ENCODE peak calls at places on chromosome 2, in five cellular contexts. One of them, this sample, is unnamed. For H3K27me3, the result is how much of the 10 kb centered on the place peaks cover.

GRCh38 chr2:120440521-120441350 is 94.8 kb downstream of the INHBB start:
- DNase-seq in ovary: no peak
- DNase-seq in neuronal stem cell: no peak
- DNase-seq in lower lobe of right lung: no peak
- DNase-seq in cardiac muscle cell: no peak
- DNase-seq in this sample: no peak

GRCh38 chr2:38190542-38191218 is 114.7 kb upstream of the CYP1B1 start:
- DNase-seq in lower lobe of right lung: no peak
- DNase-seq in neuronal stem cell: no peak
- DNase-seq in cardiac muscle cell: no peak
- DNase-seq in ovary: no peak
- DNase-seq in this sample: no peak

GRCh38 chr2:99688699-99689098 is 198.9 kb upstream of the REV1 start:
- DNase-seq in lower lobe of right lung: no peak
- DNase-seq in neuronal stem cell: no peak
- DNase-seq in ovary: no peak
- DNase-seq in cardiac muscle cell: no peak
- DNase-seq in this sample: no peak

GRCh38 chr2:85457877-85458316 is 39.4 kb downstream of the SH2D6 start:
- DNase-seq in cardiac muscle cell: no peak
- DNase-seq in lower lobe of right lung: no peak
- DNase-seq in neuronal stem cell: no peak
- DNase-seq in ovary: no peak
- DNase-seq in this sample: no peak

GRCh38 chr2:102971661-102972060 is 209.8 kb downstream of the TMEM182 start:
- DNase-seq in ovary: no peak
- DNase-seq in neuronal stem cell: no peak
- DNase-seq in cardiac muscle cell: no peak
- DNase-seq in lower lobe of right lung: no peak
- DNase-seq in this sample: no peak

GRCh38 chr2:109428841-109429710 is 184.7 kb downstream of the SEPTIN10 start:
- DNase-seq in lower lobe of right lung: no peak
- DNase-seq in cardiac muscle cell: no peak
- DNase-seq in ovary: no peak
- DNase-seq in neuronal stem cell: no peak
- DNase-seq in this sample: no peak

GRCh38 chr2:27407798-27408491 is 1.4 kb downstream of the PPM1G start:
- DNase-seq in lower lobe of right lung: no peak
- DNase-seq in neuronal stem cell: peak
- DNase-seq in ovary: no peak
- DNase-seq in cardiac muscle cell: peak
- DNase-seq in this sample: peak

GRCh38 chr2:69306612-69306896 is 80.5 kb downstream of the GFPT1 start:
- DNase-seq in cardiac muscle cell: no peak
- DNase-seq in lower lobe of right lung: no peak
- DNase-seq in neuronal stem cell: no peak
- DNase-seq in ovary: peak
- DNase-seq in this sample: no peak

GRCh38 chr2:236158969-236159777 is 9.0 kb downstream of the GBX2 start:
- DNase-seq in cardiac muscle cell: no peak
- DNase-seq in lower lobe of right lung: no peak
- DNase-seq in neuronal stem cell: peak
- DNase-seq in ovary: no peak
- DNase-seq in this sample: no peak

GRCh38 chr2:149418065-149418464 is 87.7 kb downstream of the LYPD6 start:
- DNase-seq in lower lobe of right lung: no peak
- DNase-seq in ovary: no peak
- DNase-seq in cardiac muscle cell: no peak
- DNase-seq in neuronal stem cell: no peak
- DNase-seq in this sample: no peak

GRCh38 chr2:73841912-73842738 is 13.4 kb downstream of the STAMBP start:
- DNase-seq in lower lobe of right lung: no peak
- DNase-seq in cardiac muscle cell: no peak
- DNase-seq in neuronal stem cell: no peak
- DNase-seq in ovary: no peak
- DNase-seq in this sample: no peak

GRCh38 chr2:69985684-69986083 is 24.3 kb upstream of the ASPRV1 start:
- DNase-seq in ovary: no peak
- DNase-seq in cardiac muscle cell: no peak
- DNase-seq in neuronal stem cell: no peak
- DNase-seq in lower lobe of right lung: peak
- DNase-seq in this sample: peak

GRCh38 chr2:3075316-3075715 is 302.3 kb downstream of the EIPR1 start:
- DNase-seq in cardiac muscle cell: no peak
- DNase-seq in neuronal stem cell: no peak
- DNase-seq in lower lobe of right lung: no peak
- DNase-seq in ovary: no peak
- DNase-seq in this sample: no peak

GRCh38 chr2:126656311-126657145 is 570 bp downstream of the GYPC start:
- DNase-seq in ovary: peak
- DNase-seq in neuronal stem cell: peak
- DNase-seq in cardiac muscle cell: peak
- DNase-seq in lower lobe of right lung: peak
- DNase-seq in this sample: peak

GRCh38 chr2:80380767-80381166 is 76.2 kb upstream of the LRRTM1 start:
- DNase-seq in lower lobe of right lung: no peak
- DNase-seq in ovary: no peak
- DNase-seq in neuronal stem cell: no peak
- DNase-seq in cardiac muscle cell: no peak
- DNase-seq in this sample: no peak

GRCh38 chr2:51301376-51301775 is 269.4 kb upstream of the NRXN1 start:
- DNase-seq in cardiac muscle cell: no peak
- DNase-seq in neuronal stem cell: no peak
- DNase-seq in ovary: no peak
- DNase-seq in lower lobe of right lung: no peak
- DNase-seq in this sample: no peak
- H3K27me3 ChIP-seq in cardiac muscle cell: under half
- H3K27me3 ChIP-seq in neuronal stem cell: under half
- H3K27me3 ChIP-seq in ovary: under half
- H3K27me3 ChIP-seq in lower lobe of right lung: under half
- H3K27me3 ChIP-seq in this sample: under half

DNA sequence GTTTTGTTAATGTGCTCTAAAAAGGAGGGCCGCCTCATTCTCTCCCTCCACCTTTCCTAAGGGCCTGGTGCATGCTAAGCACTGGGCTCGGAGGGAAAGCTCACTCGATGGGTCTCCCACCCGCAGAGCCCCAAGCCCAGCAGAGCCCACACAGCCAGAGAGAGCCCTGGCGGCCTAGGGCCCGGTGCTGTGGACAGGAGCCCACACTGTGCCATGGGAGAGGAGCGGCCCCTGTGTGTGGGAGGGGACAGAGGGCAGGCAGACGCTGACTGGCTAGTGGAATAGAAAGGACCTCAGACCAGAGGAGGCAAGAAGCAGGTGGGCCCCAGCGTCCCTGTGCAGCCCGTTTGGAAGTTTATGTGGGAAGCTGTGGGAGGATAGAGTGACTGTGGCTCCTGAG is 49.4 kb upstream of the KCNF1 start:
- DNase-seq in ovary: no peak
- DNase-seq in lower lobe of right lung: no peak
- DNase-seq in neuronal stem cell: no peak
- DNase-seq in cardiac muscle cell: no peak
- DNase-seq in this sample: no peak
- H3K27me3 ChIP-seq in ovary: under half
- H3K27me3 ChIP-seq in lower lobe of right lung: under half
- H3K27me3 ChIP-seq in neuronal stem cell: under half
- H3K27me3 ChIP-seq in cardiac muscle cell: under half
- H3K27me3 ChIP-seq in this sample: under half

DNA sequence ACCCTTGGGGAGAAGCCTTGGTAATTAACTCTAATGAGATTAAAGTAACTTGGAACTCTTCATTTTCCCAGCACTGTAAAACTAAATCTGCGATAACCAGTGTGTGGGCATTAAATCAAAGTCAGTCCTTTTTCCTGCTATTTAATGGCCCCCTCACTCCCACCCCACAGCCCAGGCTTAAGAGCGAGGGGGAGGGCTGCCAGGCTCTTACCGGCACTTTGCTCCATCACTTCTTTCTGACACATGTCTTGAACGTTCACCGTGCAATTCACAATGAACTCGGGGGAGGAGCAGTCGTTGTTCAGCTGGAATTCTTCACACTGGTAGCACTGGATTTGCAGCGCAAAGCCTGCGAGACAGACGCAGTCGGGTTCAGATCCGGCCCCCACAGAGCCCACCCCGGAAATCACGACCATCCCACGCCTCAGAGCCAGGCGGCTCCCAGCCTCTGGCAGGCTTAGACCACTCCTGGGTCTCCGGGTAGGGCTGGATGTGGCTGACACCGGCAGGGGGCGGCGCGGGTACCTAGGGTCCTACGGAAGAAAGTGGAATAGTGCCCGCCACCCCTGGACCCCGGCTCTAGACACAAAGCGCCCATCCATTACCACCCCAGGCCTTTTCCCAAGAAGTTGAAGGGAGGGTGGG is 1.7 kb downstream of the LYPD1 start:
- DNase-seq in lower lobe of right lung: no peak
- DNase-seq in neuronal stem cell: no peak
- DNase-seq in ovary: peak
- DNase-seq in cardiac muscle cell: peak
- DNase-seq in this sample: no peak
- H3K27me3 ChIP-seq in lower lobe of right lung: under half
- H3K27me3 ChIP-seq in neuronal stem cell: under half
- H3K27me3 ChIP-seq in ovary: under half
- H3K27me3 ChIP-seq in cardiac muscle cell: half or more
- H3K27me3 ChIP-seq in this sample: under half

DNA sequence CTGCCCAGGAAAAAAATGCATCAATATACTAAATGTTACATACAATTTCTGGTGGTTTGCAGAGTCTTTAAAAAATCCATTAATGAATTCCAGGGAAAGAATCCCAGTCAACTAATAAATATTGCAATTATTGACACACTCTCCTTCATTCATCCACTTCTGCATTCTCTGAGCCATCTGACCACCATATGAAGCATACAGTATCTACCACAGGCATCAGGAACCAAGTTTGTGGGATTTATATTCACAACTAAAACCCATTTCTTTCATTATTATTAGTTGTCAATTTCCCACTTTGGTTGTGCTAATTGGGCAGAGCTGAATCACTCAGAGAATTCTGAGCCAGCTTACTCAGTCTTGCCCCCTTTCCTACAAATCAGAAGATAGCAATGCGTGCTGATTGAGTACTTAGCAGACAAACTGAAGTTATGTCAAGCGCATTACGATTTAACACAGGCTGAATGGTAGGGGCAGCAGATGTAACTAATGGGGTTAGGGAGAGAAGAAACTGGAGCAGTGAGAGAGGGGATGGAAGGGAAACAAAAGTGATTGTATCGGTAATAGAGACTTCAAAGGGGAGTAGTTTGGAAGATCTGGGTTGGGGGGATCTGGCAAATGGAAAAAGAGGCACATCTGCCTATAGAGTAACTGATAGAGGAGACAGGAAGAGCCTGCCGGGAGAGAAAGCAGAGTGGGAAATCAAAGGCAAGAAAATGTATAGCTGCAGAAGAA is 52.3 kb downstream of the ZEB2 start:
- DNase-seq in neuronal stem cell: no peak
- DNase-seq in lower lobe of right lung: no peak
- DNase-seq in cardiac muscle cell: no peak
- DNase-seq in ovary: no peak
- DNase-seq in this sample: no peak
- H3K27me3 ChIP-seq in neuronal stem cell: under half
- H3K27me3 ChIP-seq in lower lobe of right lung: under half
- H3K27me3 ChIP-seq in cardiac muscle cell: under half
- H3K27me3 ChIP-seq in ovary: under half
- H3K27me3 ChIP-seq in this sample: under half

GRCh38 chr2:119158563-119159347 is at the start of gene C1QL2:
- DNase-seq in cardiac muscle cell: peak
- DNase-seq in ovary: no peak
- DNase-seq in neuronal stem cell: peak
- DNase-seq in lower lobe of right lung: no peak
- DNase-seq in this sample: peak

GRCh38 chr2:119156891-119157773 is 1.4 kb downstream of the C1QL2 start:
- DNase-seq in cardiac muscle cell: no peak
- DNase-seq in lower lobe of right lung: no peak
- DNase-seq in neuronal stem cell: no peak
- DNase-seq in ovary: no peak
- DNase-seq in this sample: no peak

GRCh38 chr2:119157850-119158511 is 570 bp downstream of the C1QL2 start:
- DNase-seq in neuronal stem cell: no peak
- DNase-seq in lower lobe of right lung: no peak
- DNase-seq in cardiac muscle cell: no peak
- DNase-seq in ovary: no peak
- DNase-seq in this sample: no peak

GRCh38 chr2:119156105-119156890 is 2.3 kb downstream of the C1QL2 start:
- DNase-seq in cardiac muscle cell: no peak
- DNase-seq in lower lobe of right lung: no peak
- DNase-seq in ovary: no peak
- DNase-seq in neuronal stem cell: peak
- DNase-seq in this sample: no peak

DNA sequence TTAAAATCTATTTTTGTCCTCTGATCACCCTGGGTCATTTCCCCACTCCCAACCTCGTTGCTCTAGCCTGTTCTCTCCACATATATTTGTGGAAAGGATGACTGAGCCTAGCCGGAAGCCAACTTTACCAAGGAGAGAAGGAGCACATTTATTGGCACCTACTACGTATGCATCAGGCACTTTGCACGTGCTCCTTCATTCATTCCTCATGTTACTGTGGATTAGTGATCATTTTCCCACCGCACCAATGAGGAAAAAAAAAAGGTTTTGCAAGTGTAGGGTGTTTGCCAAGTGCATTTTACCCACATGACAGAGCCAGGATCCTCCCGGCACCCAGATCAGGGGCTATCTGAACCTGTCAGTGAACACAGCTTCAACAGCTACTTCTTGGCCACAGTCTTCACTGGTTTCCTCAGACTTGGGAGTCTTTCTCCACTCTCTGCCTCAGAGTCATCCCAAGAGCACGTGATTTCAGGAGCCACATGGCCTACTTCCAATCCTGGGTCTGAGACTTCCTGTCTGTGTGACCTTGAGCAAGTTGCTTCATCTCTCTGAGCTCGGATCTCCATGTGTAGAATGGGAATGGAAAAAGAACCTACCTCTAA is 1.9 kb upstream of the C1QL2 start:
- DNase-seq in cardiac muscle cell: no peak
- DNase-seq in neuronal stem cell: no peak
- DNase-seq in lower lobe of right lung: no peak
- DNase-seq in ovary: no peak
- DNase-seq in this sample: no peak
- H3K27me3 ChIP-seq in cardiac muscle cell: half or more
- H3K27me3 ChIP-seq in neuronal stem cell: half or more
- H3K27me3 ChIP-seq in lower lobe of right lung: half or more
- H3K27me3 ChIP-seq in ovary: under half
- H3K27me3 ChIP-seq in this sample: under half

GRCh38 chr2:169259402-169259801 is 102.9 kb downstream of the LRP2 start:
- DNase-seq in neuronal stem cell: no peak
- DNase-seq in lower lobe of right lung: no peak
- DNase-seq in ovary: no peak
- DNase-seq in cardiac muscle cell: no peak
- DNase-seq in this sample: no peak
- H3K27me3 ChIP-seq in neuronal stem cell: under half
- H3K27me3 ChIP-seq in lower lobe of right lung: under half
- H3K27me3 ChIP-seq in ovary: under half
- H3K27me3 ChIP-seq in cardiac muscle cell: under half
- H3K27me3 ChIP-seq in this sample: under half

This sample was measured in testis.